ENCODE peak calls at places on chromosomes 4 and X, in five cellular contexts. C is AG10803, H is IMR-90, D is Caco-2, N is astrocyte of the spinal cord. Q is an unnamed sample.

GRCh38 chr4:106444557-106444956 is 76.0 kb upstream of the GIMD1 start:
- DNase-seq in C (peak), H (no peak), D (peak), N (peak), Q (no peak)

GRCh38 chrX:43557792-43558191 is 98.3 kb upstream of the MAOA start:
- DNase-seq in C (peak), H (peak), D (peak), N (peak), Q (peak)

GRCh38 chrX:147736045-147736444 is 175.7 kb upstream of the FMR1 start:
- DNase-seq in C (no peak), H (no peak), D (no peak), N (no peak), Q (no peak)

GRCh38 chr4:150867148-150867547 is 147.9 kb downstream of the LRBA start:
- DNase-seq in C (peak), H (peak), D (no peak), N (peak), Q (no peak)

GRCh38 chrX:65667503-65668355 is at the start of gene MSN:
- DNase-seq in C (peak), H (peak), D (no peak), N (peak), Q (peak)

GRCh38 chr4:103075435-103075893 is 1.1 kb downstream of the SLC9B2 start:
- DNase-seq in C (peak), H (peak), D (peak), N (peak), Q (no peak)

GRCh38 chrX:73562986-73563739 is at the start of gene CHIC1:
- DNase-seq in C (peak), H (peak), D (peak), N (peak), Q (peak)

GRCh38 chr4:139176299-139177048 is 544 bp downstream of the ELF2 start:
- DNase-seq in C (peak), H (peak), D (peak), N (peak), Q (peak)

GRCh38 chrX:63128509-63128908 is 222.6 kb downstream of the SPIN4 start:
- DNase-seq in C (peak), H (peak), D (no peak), N (no peak), Q (no peak)

GRCh38 chr4:52017809-52018208 is 2.4 kb downstream of the LRRC66 start:
- DNase-seq in C (no peak), H (no peak), D (no peak), N (no peak), Q (no peak)

GRCh38 chr4:186733778-186734177 is 10.1 kb upstream of the FAT1 start:
- DNase-seq in C (no peak), H (no peak), D (no peak), N (no peak), Q (no peak)

GRCh38 chr4:30436394-30436793 is 283.8 kb upstream of the PCDH7 start:
- DNase-seq in C (no peak), H (no peak), D (no peak), N (no peak), Q (no peak)

GRCh38 chr4:2094545-2094944 is 35.4 kb downstream of the NAT8L start:
- DNase-seq in C (no peak), H (no peak), D (no peak), N (no peak), Q (peak)

GRCh38 chr4:118033148-118034060 is 882 bp upstream of the NDST3 start:
- DNase-seq in C (peak), H (peak), D (peak), N (peak), Q (peak)

GRCh38 chr4:85039526-85039925 is 73.0 kb upstream of the WDFY3 start:
- DNase-seq in C (peak), H (peak), D (no peak), N (peak), Q (no peak)

GRCh38 chr4:122764071-122764807 is 31.7 kb downstream of the BBS12 start:
- DNase-seq in C (peak), H (peak), D (no peak), N (peak), Q (no peak)

GRCh38 chrX:149527705-149528104 is 13.1 kb upstream of the EOLA1 start:
- DNase-seq in C (peak), H (peak), D (no peak), N (peak), Q (no peak)

GRCh38 chrX:5586726-5587125 is 641.9 kb downstream of the NLGN4X start:
- DNase-seq in C (no peak), H (no peak), D (no peak), N (no peak), Q (no peak)

GRCh38 chrX:35670894-35671293 is 127.2 kb upstream of the MAGEB16 start:
- DNase-seq in C (no peak), H (no peak), D (no peak), N (no peak), Q (no peak)

GRCh38 chr4:113869743-113870375 is 108.3 kb upstream of the CAMK2D start:
- DNase-seq in C (no peak), H (peak), D (no peak), N (peak), Q (no peak)

GRCh38 chrX:31420711-31421151 is 348.9 kb upstream of the FTHL17 start:
- DNase-seq in C (peak), H (peak), D (no peak), N (no peak), Q (no peak)

GRCh38 chr4:3769642-3770184 is 3.5 kb downstream of the ADRA2C start:
- DNase-seq in C (no peak), H (no peak), D (no peak), N (no peak), Q (no peak)

GRCh38 chrX:71515039-71515398 is 17.9 kb upstream of the OGT start:
- DNase-seq in C (peak), H (no peak), D (no peak), N (no peak), Q (no peak)

GRCh38 chr4:3402409-3403103 is 39.2 kb upstream of the HGFAC start:
- DNase-seq in C (peak), H (peak), D (no peak), N (peak), Q (no peak)

GRCh38 chrX:27186671-27187070 is 276.5 kb downstream of the PPP4R3C start:
- DNase-seq in C (peak), H (peak), D (no peak), N (peak), Q (no peak)

GRCh38 chr4:25092139-25092538 is 61.4 kb upstream of the LGI2 start:
- DNase-seq in C (no peak), H (no peak), D (no peak), N (no peak), Q (no peak)

GRCh38 chr4:87498446-87498900 is 30.7 kb downstream of the SPARCL1 start:
- DNase-seq in C (peak), H (peak), D (no peak), N (peak), Q (no peak)

GRCh38 chr4:13912966-13913365 is 285.4 kb upstream of the BOD1L1 start:
- DNase-seq in C (peak), H (peak), D (no peak), N (no peak), Q (no peak)

GRCh38 chr4:38743866-38744265 is 38.9 kb downstream of the TLR10 start:
- DNase-seq in C (peak), H (no peak), D (no peak), N (no peak), Q (no peak)

GRCh38 chrX:129522184-129523059 is 868 bp downstream of the SMARCA1 start:
- DNase-seq in C (peak), H (peak), D (peak), N (peak), Q (peak)

GRCh38 chr4:3112979-3113469 is 38.5 kb downstream of the HTT start:
- DNase-seq in C (peak), H (peak), D (no peak), N (peak), Q (no peak)

GRCh38 chr4:2436761-2437474 is 18.2 kb downstream of the CFAP99 start:
- DNase-seq in C (no peak), H (no peak), D (no peak), N (no peak), Q (no peak)

GRCh38 chrX:103817502-103817901 is 14.6 kb downstream of the RAB9B start:
- DNase-seq in C (no peak), H (peak), D (no peak), N (peak), Q (no peak)

GRCh38 chrX:139290310-139290709 is 240.2 kb upstream of the F9 start:
- DNase-seq in C (peak), H (no peak), D (no peak), N (peak), Q (no peak)

GRCh38 chr4:4625488-4625887 is 83.6 kb upstream of the STX18 start:
- DNase-seq in C (peak), H (peak), D (peak), N (peak), Q (no peak)

GRCh38 chr4:141636771-141637460 is 533 bp downstream of the IL15 start:
- DNase-seq in C (peak), H (peak), D (no peak), N (peak), Q (no peak)

GRCh38 chrX:10847333-10847732 is 226.9 kb upstream of the MID1 start:
- DNase-seq in C (peak), H (peak), D (no peak), N (peak), Q (no peak)

GRCh38 chr4:37666625-37667071 is 19.5 kb downstream of the RELL1 start:
- DNase-seq in C (peak), H (peak), D (peak), N (peak), Q (peak)

GRCh38 chr4:1505511-1506451 is 99.5 kb upstream of the NKX1-1 start:
- DNase-seq in C (no peak), H (no peak), D (peak), N (no peak), Q (no peak)

GRCh38 chrX:109839694-109840358 is 106.8 kb upstream of the ACSL4 start:
- DNase-seq in C (no peak), H (no peak), D (no peak), N (peak), Q (no peak)

DNA sequence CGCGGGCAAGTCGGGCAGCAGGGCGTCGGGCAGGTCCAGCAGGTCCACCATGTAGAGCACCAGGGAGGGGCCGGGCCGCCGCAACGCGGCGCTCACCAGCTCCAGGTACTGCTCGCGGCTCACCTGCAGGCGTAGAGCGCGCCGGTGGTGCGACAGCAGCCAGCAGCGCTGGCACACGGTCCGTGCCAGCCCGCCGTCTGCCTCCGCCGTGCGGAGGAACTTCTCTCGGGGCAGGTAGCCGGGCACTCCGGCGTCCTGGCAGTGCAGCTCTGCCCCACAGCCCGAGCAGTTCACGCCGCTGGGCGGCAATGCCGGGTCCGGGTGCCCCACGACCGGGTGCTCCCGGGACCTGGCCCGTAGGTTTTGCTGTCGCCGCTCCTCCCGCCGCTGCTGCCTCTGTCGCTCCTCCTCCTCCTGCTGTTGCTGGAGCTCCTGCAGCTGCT is 507 bp downstream of the NOA1 start:
- DNase-seq in C (no peak), H (no peak), D (peak), N (no peak), Q (peak)
- TF ChIP-seq CTCF in C (no peak), H (no peak), D (no peak), N (no peak), Q (no peak)

DNA sequence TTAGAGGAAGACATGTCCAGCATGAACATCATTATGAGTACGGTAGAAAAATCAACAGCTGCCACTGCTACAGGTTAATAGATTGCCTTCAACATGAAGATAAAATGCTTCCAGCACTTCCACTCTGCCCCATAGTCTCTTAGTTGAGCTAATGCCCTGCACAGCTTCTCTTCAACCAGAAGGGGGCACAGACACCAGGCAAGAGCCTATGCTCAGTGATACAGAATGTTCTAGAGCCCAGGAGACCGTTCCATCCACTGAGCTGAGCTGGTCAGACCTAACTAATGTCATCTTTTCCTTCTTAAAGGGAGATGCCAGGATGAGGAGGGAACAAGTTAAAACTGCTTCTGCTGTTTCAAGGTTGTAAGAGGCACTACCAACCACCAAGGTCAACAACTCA is 42.2 kb downstream of the SMIM10L2A start:
- DNase-seq in C (peak), H (peak), D (no peak), N (no peak), Q (no peak)
- TF ChIP-seq CTCF in C (peak), H (peak), D (no peak), N (peak), Q (peak)

GRCh38 chr4:137283737-137284136 is 248.6 kb downstream of the PCDH18 start:
- DNase-seq in C (peak), H (peak), D (no peak), N (peak), Q (no peak)
- TF ChIP-seq CTCF in C (peak), H (peak), D (no peak), N (peak), Q (no peak)

GRCh38 chr4:42152507-42153504 is at the start of gene BEND4:
- DNase-seq in C (no peak), H (no peak), D (no peak), N (no peak), Q (no peak)

GRCh38 chr4:42149004-42149403 is 3.5 kb downstream of the BEND4 start:
- DNase-seq in C (no peak), H (no peak), D (no peak), N (no peak), Q (no peak)

GRCh38 chr4:42151568-42152506 is 618 bp downstream of the BEND4 start:
- DNase-seq in C (no peak), H (no peak), D (no peak), N (no peak), Q (no peak)

GRCh38 chr4:42148453-42148852 is 4.0 kb downstream of the BEND4 start:
- DNase-seq in C (no peak), H (no peak), D (no peak), N (no peak), Q (no peak)

DNA sequence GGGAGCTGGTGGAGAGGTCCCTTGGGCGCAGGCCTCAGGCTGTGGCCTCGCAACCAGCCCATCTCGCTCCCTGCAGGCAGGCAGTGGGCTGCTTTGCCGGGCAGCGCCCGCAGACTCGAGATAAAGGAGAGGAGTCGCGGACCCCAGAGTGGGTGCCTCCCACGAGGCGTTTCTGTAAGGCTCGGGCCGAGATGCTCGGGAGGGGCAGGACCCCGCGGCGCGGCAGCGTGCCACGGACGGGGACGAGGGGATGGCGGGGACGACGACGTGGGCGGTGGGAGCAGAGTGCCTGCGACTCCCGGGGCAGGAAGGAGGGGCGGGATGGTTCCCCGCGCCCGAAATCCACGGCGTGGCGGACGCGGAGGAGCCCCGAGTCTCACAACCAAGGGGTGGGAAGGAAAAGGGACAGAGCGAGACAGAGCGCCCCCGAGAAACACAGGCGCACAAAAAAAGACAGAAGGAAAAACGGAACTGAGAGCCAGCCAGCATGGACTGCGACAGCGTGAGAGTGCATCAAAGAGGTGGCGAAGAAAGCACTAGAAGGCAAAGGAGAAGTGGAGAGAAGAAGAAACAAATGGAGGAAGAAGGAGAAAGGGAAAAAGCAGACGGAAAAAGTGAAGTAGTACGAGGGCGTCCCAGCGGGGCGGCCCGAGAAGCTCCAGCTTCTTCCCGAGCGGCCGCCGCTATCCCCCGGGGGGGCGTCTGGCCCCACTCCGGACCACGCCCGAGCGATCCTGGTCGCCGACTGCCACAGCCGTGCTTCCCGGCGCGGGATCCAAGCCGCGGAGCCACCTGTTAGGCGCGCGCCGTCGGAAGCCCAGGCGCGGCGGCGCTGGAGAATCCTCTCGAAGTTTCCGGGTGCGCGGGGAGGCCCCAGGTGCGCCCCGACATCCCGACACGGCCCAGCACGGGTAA is 1.5 kb downstream of the BEND4 start:
- DNase-seq in C (no peak), H (no peak), D (no peak), N (no peak), Q (no peak)
- TF ChIP-seq CTCF in C (no peak), H (no peak), D (no peak), N (no peak), Q (no peak)

GRCh38 chr4:77699731-77700210 is 94.2 kb downstream of the CXCL13 start:
- DNase-seq in C (peak), H (peak), D (peak), N (peak), Q (no peak)
- TF ChIP-seq CTCF in C (peak), H (peak), D (no peak), N (peak), Q (no peak)

DNA sequence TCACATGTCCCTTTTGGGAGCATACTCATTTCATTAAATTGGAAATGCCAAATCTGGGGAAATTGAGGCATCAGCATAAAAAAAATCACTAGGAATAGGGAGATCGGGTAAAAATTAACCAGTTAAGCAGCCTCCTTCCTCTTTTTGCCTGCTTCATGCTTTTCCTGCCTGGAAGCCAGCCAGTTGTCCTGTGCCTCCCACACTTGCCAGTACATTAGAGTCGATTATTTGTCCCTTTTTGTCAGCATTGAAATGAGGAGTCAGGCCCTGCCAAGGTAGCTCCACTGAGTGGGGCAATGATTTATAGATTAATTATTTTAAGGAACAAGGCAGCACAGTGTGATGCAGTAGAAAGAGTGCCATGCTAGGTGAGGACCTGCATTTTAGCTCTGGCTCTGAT is 55.3 kb downstream of the SH2D1A start:
- DNase-seq in C (no peak), H (no peak), D (no peak), N (no peak), Q (no peak)
- TF ChIP-seq CTCF in C (no peak), H (no peak), D (no peak), N (no peak), Q (no peak)